ENCODE peak calls at places on chromosome 13, in five cellular contexts. G is lower leg skin, U is thyroid gland, H is neural crest cell, D is body of pancreas. K is an unnamed sample.

GRCh38 chr13:95624020-95624419 is 20.5 kb downstream of the DZIP1 start:
- DNase-seq in G (no peak), H (peak; percentile 38), U (no peak), D (peak; percentile 35), K (peak; percentile 45)

GRCh38 chr13:31310781-31311180 is 111.0 kb downstream of the B3GLCT start:
- DNase-seq in H (no peak), U (peak; percentile 78), G (no peak), D (peak; percentile 12), K (no peak)

GRCh38 chr13:100547805-100548204 is 40.8 kb downstream of the GGACT start:
- DNase-seq in D (peak; percentile 45), H (no peak), G (no peak), U (peak; percentile 48), K (no peak)

GRCh38 chr13:62931901-62932883 is 1516.5 kb upstream of the PCDH20 start:
- DNase-seq in D (no peak), H (no peak), G (no peak), U (no peak), K (no peak)

GRCh38 chr13:106182404-106182803 is 353.1 kb downstream of the EFNB2 start:
- DNase-seq in U (no peak), G (no peak), H (no peak), D (no peak), K (no peak)

GRCh38 chr13:99237981-99238662 is 20.1 kb downstream of the GPR18 start:
- DNase-seq in H (no peak), D (no peak), G (no peak), U (peak; percentile 32), K (no peak)

GRCh38 chr13:33090755-33091454 is 74.7 kb downstream of the KL start:
- DNase-seq in D (no peak), H (no peak), G (no peak), U (no peak), K (no peak)

GRCh38 chr13:59408738-59409137 is 755.0 kb downstream of the DIAPH3 start:
- DNase-seq in G (no peak), D (peak; percentile 45), H (no peak), U (no peak), K (no peak)

GRCh38 chr13:84641491-84641890 is 759.2 kb upstream of the SLITRK1 start:
- DNase-seq in D (no peak), H (no peak), G (no peak), U (no peak), K (no peak)

GRCh38 chr13:99312493-99312883 is 5.3 kb upstream of the GPR183 start:
- DNase-seq in H (no peak), D (peak; percentile 84), U (peak; percentile 88), G (peak; percentile 95), K (no peak)

GRCh38 chr13:108322206-108322824 is 52.8 kb downstream of the TNFSF13B start:
- DNase-seq in D (no peak), G (no peak), H (no peak), U (no peak), K (no peak)

GRCh38 chr13:72424059-72424458 is 303.4 kb downstream of the MZT1 start:
- DNase-seq in D (no peak), U (no peak), G (no peak), H (no peak), K (no peak)
- TF ChIP-seq CTCF in D (no peak), U (no peak), G (no peak), H (no peak), K (no peak)

DNA sequence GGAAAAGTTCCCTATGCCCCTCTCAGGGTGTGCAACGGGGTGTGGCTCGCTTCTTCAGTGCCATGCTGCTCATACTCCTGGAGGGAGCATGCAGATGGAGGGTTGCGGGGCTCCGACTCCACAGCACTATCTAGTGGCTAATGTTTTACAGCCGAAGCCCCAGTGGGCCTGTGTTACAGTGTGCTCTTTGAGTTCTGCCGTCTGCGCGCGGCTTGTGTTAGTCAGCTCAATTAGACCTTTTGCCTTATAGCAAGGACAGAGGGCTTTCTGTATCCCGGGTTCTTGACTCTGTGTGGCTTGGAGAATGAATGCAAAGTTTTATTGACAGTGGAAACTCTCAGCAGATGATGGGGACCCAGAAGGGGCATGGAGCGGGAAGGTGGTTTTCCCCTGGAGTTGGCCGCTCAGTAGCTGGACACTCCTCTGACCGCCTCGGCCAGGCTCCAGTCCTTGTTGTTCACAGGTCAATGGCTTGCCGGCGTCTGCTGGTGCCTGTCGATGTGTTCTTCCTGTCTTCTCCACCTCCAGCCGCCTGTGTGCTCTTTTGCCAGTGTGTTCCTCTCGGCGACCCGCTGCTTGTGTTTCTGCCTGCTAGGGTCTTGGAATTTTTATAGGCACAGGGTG is 383.4 kb downstream of the LMO7 start:
- DNase-seq in H (peak; percentile 49), G (no peak), D (no peak), U (no peak), K (peak; percentile 59)
- TF ChIP-seq CTCF in H (peak; percentile 54), G (no peak), D (no peak), U (no peak), K (no peak)

GRCh38 chr13:22193070-22193469 is 522.2 kb downstream of the FGF9 start:
- DNase-seq in G (no peak), U (no peak), H (no peak), D (no peak), K (no peak)

GRCh38 chr13:22189176-22190048 is 518.5 kb downstream of the FGF9 start:
- DNase-seq in U (peak; percentile 3), H (no peak), D (no peak), G (no peak), K (no peak)

GRCh38 chr13:22187329-22187728 is 516.5 kb downstream of the FGF9 start:
- DNase-seq in U (no peak), H (no peak), G (no peak), D (no peak), K (no peak)
- TF ChIP-seq CTCF in U (no peak), H (no peak), G (no peak), D (no peak), K (no peak)

DNA sequence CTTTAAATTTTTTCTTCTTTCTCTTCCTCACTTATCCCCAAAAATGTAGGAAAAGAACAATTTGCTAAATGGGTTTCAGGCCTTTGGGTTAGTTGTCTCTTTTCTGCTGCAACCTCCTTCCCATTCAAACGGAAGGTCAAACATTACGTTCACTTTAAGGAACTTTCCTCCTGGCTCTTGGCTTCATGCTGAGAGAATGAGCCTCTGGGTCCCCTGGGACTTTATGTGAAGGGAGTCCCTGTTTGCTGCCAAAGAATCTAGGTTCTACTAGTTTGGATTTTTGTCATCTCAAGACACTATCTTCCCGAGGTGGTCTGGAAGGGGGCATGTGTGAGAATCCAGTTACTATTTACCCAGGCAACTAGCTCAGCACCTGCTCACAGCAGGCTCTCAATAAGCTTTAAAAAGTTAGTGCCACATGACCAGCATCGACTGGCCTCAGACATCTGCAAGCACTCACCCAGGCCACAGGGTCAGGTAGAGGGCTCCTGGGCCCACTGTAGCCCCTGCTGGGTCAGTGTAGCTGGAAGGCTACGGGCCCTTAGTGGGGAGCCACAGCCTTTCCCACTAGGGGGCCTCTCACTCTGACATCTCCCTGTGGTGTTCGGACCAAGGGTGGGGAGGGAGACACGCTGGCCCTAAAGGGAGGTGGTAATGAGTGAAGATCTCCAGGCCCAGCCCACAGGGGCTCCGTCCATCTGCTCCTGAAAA is 40.5 kb downstream of the FAM124A start:
- DNase-seq in G (no peak), H (no peak), D (no peak), U (no peak), K (no peak)
- TF ChIP-seq CTCF in G (no peak), H (no peak), D (no peak), U (no peak), K (no peak)

GRCh38 chr13:69580255-69580654 is 527.4 kb upstream of the ATXN8OS start:
- DNase-seq in G (no peak), U (no peak), D (no peak), H (no peak), K (no peak)

DNA sequence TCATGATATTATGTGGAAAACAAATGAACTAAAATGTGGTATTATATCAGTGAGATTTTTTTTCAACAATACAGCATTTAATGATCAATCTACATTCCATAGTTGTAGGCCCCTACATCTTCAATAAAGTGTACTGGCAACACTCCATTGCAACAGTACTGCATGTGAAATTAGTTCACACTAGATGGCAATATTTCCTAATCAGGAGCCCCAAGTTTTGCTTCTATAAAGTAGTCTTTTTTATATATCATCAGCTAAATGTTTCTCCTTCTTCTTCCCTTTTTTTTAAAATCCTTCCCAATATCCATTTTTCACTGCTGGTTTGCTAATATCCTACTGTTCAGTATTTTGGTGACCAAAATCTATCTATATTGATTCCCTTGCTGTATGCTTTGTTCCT is 528.3 kb upstream of the ATXN8OS start:
- DNase-seq in D (no peak), G (no peak), U (no peak), H (no peak), K (no peak)
- TF ChIP-seq CTCF in D (no peak), G (no peak), U (no peak), H (peak; percentile 57), K (no peak)

DNA sequence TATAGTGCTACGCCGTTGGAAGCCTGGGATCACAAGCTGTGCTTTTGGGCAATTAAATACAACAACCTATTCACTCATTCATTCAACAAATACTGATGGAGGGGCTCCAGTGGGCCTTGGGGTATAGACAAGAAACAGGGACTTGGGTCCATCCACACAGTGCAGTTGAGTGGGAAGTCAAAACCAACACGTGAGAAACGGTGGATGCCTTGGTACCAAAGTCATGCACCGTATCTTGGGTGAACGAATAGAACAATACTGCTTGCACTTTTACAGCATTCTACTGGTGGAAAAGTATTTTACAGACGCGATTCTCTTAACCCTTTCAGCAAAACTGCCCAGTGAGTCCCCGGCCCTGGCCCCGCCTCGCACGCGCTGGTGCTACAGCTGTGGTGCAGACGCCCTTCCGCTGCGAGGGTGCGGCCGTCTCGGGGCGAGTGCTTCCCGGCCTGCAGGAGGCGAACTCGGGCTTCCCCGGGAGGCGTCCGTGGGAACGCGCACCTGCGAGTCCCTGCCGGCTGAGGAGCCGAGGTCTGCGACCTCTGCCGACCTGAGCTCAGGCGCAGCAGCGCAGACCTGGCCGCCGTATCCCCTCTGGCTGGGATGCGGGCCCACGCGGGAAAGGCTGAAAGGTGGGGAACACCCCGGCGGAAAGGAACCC is 8.3 kb downstream of the TNFRSF19 start:
- DNase-seq in D (peak; percentile 84), U (peak; percentile 74), H (peak; percentile 51), G (peak; percentile 96), K (peak; percentile 70)
- TF ChIP-seq CTCF in D (peak; percentile 55), U (peak; percentile 64), H (peak; percentile 69), G (no peak), K (peak; percentile 29)